ENCODE peak calls at places on chromosomes 3 and 15, in four cellular contexts. One of them, this sample, is unnamed.

GRCh38 chr3:68984011-68984410 is 29.5 kb downstream of the EOGT start:
- DNase-seq in upper lobe of left lung: no peak
- DNase-seq in stomach: no peak
- DNase-seq in H1: no peak
- DNase-seq in this sample: no peak

GRCh38 chr15:41115088-41115651 is 910 bp downstream of the INO80 start:
- DNase-seq in upper lobe of left lung: no peak
- DNase-seq in stomach: no peak
- DNase-seq in H1: no peak
- DNase-seq in this sample: peak; percentile 30

GRCh38 chr15:44585633-44586032 is 48.7 kb downstream of the EIF3J start:
- DNase-seq in upper lobe of left lung: no peak
- DNase-seq in stomach: no peak
- DNase-seq in H1: no peak
- DNase-seq in this sample: no peak

GRCh38 chr3:179148446-179149238 is 485 bp downstream of the PIK3CA start:
- DNase-seq in upper lobe of left lung: peak; percentile 36
- DNase-seq in stomach: peak; percentile 54
- DNase-seq in H1: no peak
- DNase-seq in this sample: peak; percentile 5

GRCh38 chr15:56052389-56053045 is 59.1 kb upstream of the NEDD4 start:
- DNase-seq in upper lobe of left lung: no peak
- DNase-seq in stomach: no peak
- DNase-seq in H1: no peak
- DNase-seq in this sample: peak; percentile 76

GRCh38 chr3:80618295-80619256 is 850.8 kb upstream of the ROBO1 start:
- DNase-seq in upper lobe of left lung: no peak
- DNase-seq in stomach: no peak
- DNase-seq in H1: no peak
- DNase-seq in this sample: no peak

GRCh38 chr3:3662610-3663009 is 136.6 kb upstream of the LRRN1 start:
- DNase-seq in upper lobe of left lung: no peak
- DNase-seq in stomach: no peak
- DNase-seq in H1: no peak
- DNase-seq in this sample: no peak

GRCh38 chr3:115658032-115658336 is 34.7 kb downstream of the GAP43 start:
- DNase-seq in upper lobe of left lung: no peak
- DNase-seq in stomach: no peak
- DNase-seq in H1: no peak
- DNase-seq in this sample: no peak

GRCh38 chr15:62067448-62068044 is 769 bp downstream of the C2CD4A start:
- DNase-seq in upper lobe of left lung: peak; percentile 22
- DNase-seq in stomach: peak; percentile 37
- DNase-seq in H1: no peak
- DNase-seq in this sample: peak; percentile 49

GRCh38 chr3:116614795-116615362 is 94.7 kb upstream of the TUSC7 start:
- DNase-seq in upper lobe of left lung: no peak
- DNase-seq in stomach: no peak
- DNase-seq in H1: no peak
- DNase-seq in this sample: no peak

GRCh38 chr3:64048631-64049061 is 25.4 kb upstream of the PSMD6 start:
- DNase-seq in upper lobe of left lung: no peak
- DNase-seq in stomach: no peak
- DNase-seq in H1: no peak
- DNase-seq in this sample: no peak

GRCh38 chr3:102129774-102130608 is 280.7 kb downstream of the NFKBIZ start:
- DNase-seq in upper lobe of left lung: peak; percentile 43
- DNase-seq in stomach: no peak
- DNase-seq in H1: no peak
- DNase-seq in this sample: peak; percentile 11

GRCh38 chr3:161349529-161350278 is 21.6 kb downstream of the SPTSSB start:
- DNase-seq in upper lobe of left lung: no peak
- DNase-seq in stomach: no peak
- DNase-seq in H1: no peak
- DNase-seq in this sample: peak; percentile 31

GRCh38 chr3:24624938-24625681 is 130.5 kb upstream of the THRB start:
- DNase-seq in upper lobe of left lung: no peak
- DNase-seq in stomach: no peak
- DNase-seq in H1: no peak
- DNase-seq in this sample: no peak

GRCh38 chr3:138062626-138063025 is 52.7 kb downstream of the CLDN18 start:
- DNase-seq in upper lobe of left lung: no peak
- DNase-seq in stomach: no peak
- DNase-seq in H1: no peak
- DNase-seq in this sample: no peak

GRCh38 chr3:161913786-161914389 is 417.3 kb downstream of the OTOL1 start:
- DNase-seq in upper lobe of left lung: no peak
- DNase-seq in stomach: no peak
- DNase-seq in H1: no peak
- DNase-seq in this sample: peak; percentile 36

GRCh38 chr15:89912145-89912673 is 543 bp downstream of the ARPIN start:
- DNase-seq in upper lobe of left lung: peak; percentile 70
- DNase-seq in stomach: peak; percentile 49
- DNase-seq in H1: no peak
- DNase-seq in this sample: peak; percentile 58

GRCh38 chr3:141845407-141846049 is 30.9 kb upstream of the ATP1B3 start:
- DNase-seq in upper lobe of left lung: no peak
- DNase-seq in stomach: no peak
- DNase-seq in H1: peak; percentile 34
- DNase-seq in this sample: no peak

GRCh38 chr15:85331666-85332261 is 48.6 kb upstream of the AKAP13 start:
- DNase-seq in upper lobe of left lung: peak; percentile 76
- DNase-seq in stomach: no peak
- DNase-seq in H1: no peak
- DNase-seq in this sample: no peak

GRCh38 chr15:69185706-69186105 is 25.3 kb downstream of the GLCE start:
- DNase-seq in upper lobe of left lung: no peak
- DNase-seq in stomach: no peak
- DNase-seq in H1: no peak
- DNase-seq in this sample: no peak

GRCh38 chr15:69175536-69175935 is 15.1 kb downstream of the GLCE start:
- DNase-seq in upper lobe of left lung: no peak
- DNase-seq in stomach: no peak
- DNase-seq in H1: no peak
- DNase-seq in this sample: no peak

DNA sequence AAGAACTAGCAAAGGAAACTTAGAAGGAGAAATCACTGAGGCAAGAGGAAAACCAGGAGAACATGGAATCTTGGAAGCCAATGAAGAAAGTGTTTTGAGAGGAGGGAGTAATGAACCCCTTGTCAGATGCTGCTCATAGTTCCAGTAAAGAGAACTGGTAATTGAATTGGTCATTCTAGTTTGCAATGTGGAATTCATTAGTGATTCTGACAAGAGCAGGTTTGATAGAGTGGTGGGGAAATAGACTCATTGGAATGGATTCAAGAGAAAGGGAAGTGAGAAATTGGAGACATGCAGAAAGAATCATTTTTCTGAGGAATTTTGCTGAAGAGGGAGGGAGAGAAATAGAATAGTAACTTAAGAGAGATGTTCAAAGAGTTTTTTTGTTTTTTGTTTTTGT is 21.0 kb downstream of the GLCE start:
- DNase-seq in upper lobe of left lung: no peak
- DNase-seq in stomach: no peak
- DNase-seq in H1: no peak
- DNase-seq in this sample: no peak
- TF ChIP-seq EP300 in upper lobe of left lung: no peak
- TF ChIP-seq EP300 in stomach: no peak
- TF ChIP-seq EP300 in H1: no peak
- TF ChIP-seq EP300 in this sample: no peak

GRCh38 chr3:150168694-150169093 is 198.0 kb upstream of the PFN2 start:
- DNase-seq in upper lobe of left lung: no peak
- DNase-seq in stomach: no peak
- DNase-seq in H1: no peak
- DNase-seq in this sample: no peak

GRCh38 chr3:150169279-150169970 is 198.7 kb upstream of the PFN2 start:
- DNase-seq in upper lobe of left lung: no peak
- DNase-seq in stomach: no peak
- DNase-seq in H1: no peak
- DNase-seq in this sample: no peak

GRCh38 chr3:150174179-150174578 is 203.5 kb upstream of the PFN2 start:
- DNase-seq in upper lobe of left lung: no peak
- DNase-seq in stomach: no peak
- DNase-seq in H1: no peak
- DNase-seq in this sample: no peak

GRCh38 chr3:150172356-150172755 is 201.7 kb upstream of the PFN2 start:
- DNase-seq in upper lobe of left lung: no peak
- DNase-seq in stomach: no peak
- DNase-seq in H1: no peak
- DNase-seq in this sample: no peak

GRCh38 chr3:150170843-150171513 is 200.3 kb upstream of the PFN2 start:
- DNase-seq in upper lobe of left lung: no peak
- DNase-seq in stomach: no peak
- DNase-seq in H1: no peak
- DNase-seq in this sample: no peak
- H3K4me3 ChIP-seq in upper lobe of left lung: no peak overlapping the region
- H3K4me3 ChIP-seq in stomach: no peak overlapping the region
- H3K4me3 ChIP-seq in H1: no peak overlapping the region
- H3K4me3 ChIP-seq in this sample: no peak overlapping the region

GRCh38 chr3:73954506-73954905 is 329.8 kb upstream of the PDZRN3 start:
- DNase-seq in upper lobe of left lung: no peak
- DNase-seq in stomach: no peak
- DNase-seq in H1: peak; percentile 2
- DNase-seq in this sample: no peak
- TF ChIP-seq EP300 in upper lobe of left lung: no peak
- TF ChIP-seq EP300 in stomach: no peak
- TF ChIP-seq EP300 in H1: no peak
- TF ChIP-seq EP300 in this sample: no peak

GRCh38 chr15:69417581-69417980 is 3.4 kb downstream of the KIF23 start:
- DNase-seq in upper lobe of left lung: no peak
- DNase-seq in stomach: no peak
- DNase-seq in H1: no peak
- DNase-seq in this sample: no peak

GRCh38 chr15:69412701-69413100 is 1.4 kb upstream of the KIF23 start:
- DNase-seq in upper lobe of left lung: no peak
- DNase-seq in stomach: no peak
- DNase-seq in H1: no peak
- DNase-seq in this sample: no peak

GRCh38 chr15:69413822-69414701 is at the start of gene KIF23:
- DNase-seq in upper lobe of left lung: peak; percentile 95
- DNase-seq in stomach: peak; percentile 91
- DNase-seq in H1: peak; percentile 84
- DNase-seq in this sample: peak; percentile 97

GRCh38 chr15:69414702-69415161 is 583 bp downstream of the KIF23 start:
- DNase-seq in upper lobe of left lung: peak; percentile 32
- DNase-seq in stomach: no peak
- DNase-seq in H1: no peak
- DNase-seq in this sample: peak; percentile 78

DNA sequence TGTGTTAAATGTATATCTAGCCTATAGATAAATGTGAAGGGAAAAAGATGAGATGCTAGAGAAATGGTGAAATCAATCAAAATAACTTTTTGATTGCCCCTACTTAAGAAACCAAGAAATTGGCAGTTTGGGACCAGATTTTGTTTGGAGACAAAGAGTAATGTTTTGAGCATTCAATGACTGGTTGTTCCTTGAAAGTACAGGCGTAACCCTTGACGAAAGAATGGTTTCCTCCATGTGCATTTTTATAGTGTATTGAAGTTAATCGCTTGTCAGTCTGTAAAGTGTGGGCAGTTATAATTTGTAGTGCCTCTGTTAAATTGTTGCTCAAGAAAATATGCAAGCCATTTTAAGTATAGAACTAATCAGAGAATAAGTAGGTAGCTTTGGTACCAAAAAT is 1.2 kb downstream of the KIF23 start:
- DNase-seq in upper lobe of left lung: no peak
- DNase-seq in stomach: no peak
- DNase-seq in H1: no peak
- DNase-seq in this sample: no peak
- H3K4me3 ChIP-seq in upper lobe of left lung: no peak overlapping the region
- H3K4me3 ChIP-seq in stomach: peak overlapping the region; percentile 99
- H3K4me3 ChIP-seq in H1: peak overlapping the region; percentile 95
- H3K4me3 ChIP-seq in this sample: peak overlapping the region; percentile 83

GRCh38 chr3:152196782-152197181 is 71.9 kb upstream of the MBNL1 start:
- DNase-seq in upper lobe of left lung: no peak
- DNase-seq in stomach: no peak
- DNase-seq in H1: no peak
- DNase-seq in this sample: no peak

GRCh38 chr3:152197937-152198336 is 70.8 kb upstream of the MBNL1 start:
- DNase-seq in upper lobe of left lung: no peak
- DNase-seq in stomach: no peak
- DNase-seq in H1: no peak
- DNase-seq in this sample: no peak

GRCh38 chr3:152199069-152199838 is 69.5 kb upstream of the MBNL1 start:
- DNase-seq in upper lobe of left lung: no peak
- DNase-seq in stomach: no peak
- DNase-seq in H1: no peak
- DNase-seq in this sample: no peak

GRCh38 chr3:152198655-152199054 is 70.1 kb upstream of the MBNL1 start:
- DNase-seq in upper lobe of left lung: no peak
- DNase-seq in stomach: no peak
- DNase-seq in H1: no peak
- DNase-seq in this sample: no peak

DNA sequence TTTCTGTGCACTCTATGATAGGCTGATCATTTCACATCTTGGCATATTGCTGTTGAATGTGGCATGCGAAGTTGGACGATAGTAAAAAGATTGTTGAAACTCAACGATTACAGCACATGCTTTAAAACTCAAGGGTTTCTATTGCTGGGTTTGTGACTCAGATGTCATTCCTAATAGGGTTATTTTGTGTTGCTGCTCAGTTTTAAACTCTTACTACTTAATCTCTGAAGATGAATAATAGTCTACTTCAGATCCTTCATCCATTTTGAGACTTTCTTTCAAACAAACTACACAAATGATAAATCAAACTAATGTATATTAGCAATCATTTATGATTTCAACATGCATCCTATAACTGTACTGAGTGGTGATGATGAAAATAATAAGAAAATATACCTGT is 71.3 kb upstream of the MBNL1 start:
- DNase-seq in upper lobe of left lung: no peak
- DNase-seq in stomach: no peak
- DNase-seq in H1: no peak
- DNase-seq in this sample: no peak
- TF ChIP-seq EP300 in upper lobe of left lung: peak; percentile 11
- TF ChIP-seq EP300 in stomach: no peak
- TF ChIP-seq EP300 in H1: no peak
- TF ChIP-seq EP300 in this sample: no peak

GRCh38 chr15:71547066-71547465 is 263.3 kb upstream of the NR2E3 start:
- DNase-seq in upper lobe of left lung: no peak
- DNase-seq in stomach: peak; percentile 47
- DNase-seq in H1: no peak
- DNase-seq in this sample: no peak
- H3K4me3 ChIP-seq in upper lobe of left lung: no peak overlapping the region
- H3K4me3 ChIP-seq in stomach: peak overlapping the region; percentile 4
- H3K4me3 ChIP-seq in H1: no peak overlapping the region
- H3K4me3 ChIP-seq in this sample: no peak overlapping the region

GRCh38 chr3:44132593-44132992 is 109.1 kb upstream of the TOPAZ1 start:
- DNase-seq in upper lobe of left lung: no peak
- DNase-seq in stomach: no peak
- DNase-seq in H1: no peak
- DNase-seq in this sample: no peak
- TF ChIP-seq EP300 in upper lobe of left lung: no peak
- TF ChIP-seq EP300 in stomach: no peak
- TF ChIP-seq EP300 in H1: no peak
- TF ChIP-seq EP300 in this sample: no peak

This sample was measured in A549.